ENCODE peak calls at places on chromosomes 5 and 9, in four cellular contexts. W is NT2/D1, Z is pancreas, Q is IMR-90. S is an unnamed sample.

GRCh38 chr5:74040811-74041491 is 415.0 kb downstream of the ARHGEF28 start:
- DNase-seq in W (no peak), Q (no peak), Z (no peak), S (no peak)

GRCh38 chr9:133761641-133762248 is 23.6 kb upstream of the SARDH start:
- DNase-seq in W (no peak), Z (peak; percentile 11), Q (no peak), S (peak; percentile 7)

GRCh38 chr5:151030377-151030776 is 10.0 kb downstream of the GPX3 start:
- DNase-seq in W (no peak), Z (no peak), Q (no peak), S (peak; percentile 75)

GRCh38 chr5:8848997-8849585 is 696.8 kb downstream of the SEMA5A start:
- DNase-seq in Z (no peak), Q (peak; percentile 89), W (no peak), S (no peak)

GRCh38 chr9:90680534-90680933 is 37.9 kb upstream of the DIRAS2 start:
- DNase-seq in Z (no peak), W (no peak), Q (no peak), S (no peak)

GRCh38 chr5:28766565-28767158 is 1728.3 kb upstream of the CDH9 start:
- DNase-seq in Q (peak; percentile 21), W (peak; percentile 13), Z (no peak), S (no peak)

GRCh38 chr5:179553875-179554274 is 3.5 kb downstream of the RUFY1 start:
- DNase-seq in Q (peak; percentile 84), W (no peak), Z (no peak), S (no peak)

GRCh38 chr5:39138892-39139291 is 64.7 kb upstream of the RICTOR start:
- DNase-seq in Z (no peak), Q (peak; percentile 92), W (no peak), S (no peak)

GRCh38 chr5:53200309-53200708 is 90.8 kb upstream of the MOCS2 start:
- DNase-seq in Z (no peak), W (no peak), Q (peak; percentile 4), S (no peak)

GRCh38 chr5:66582499-66582898 is 13.7 kb upstream of the MAST4 start:
- DNase-seq in Q (no peak), W (no peak), Z (no peak), S (no peak)

GRCh38 chr9:68462004-68462775 is 78.5 kb downstream of the TMEM252 start:
- DNase-seq in W (peak; percentile 62), Z (no peak), Q (no peak), S (no peak)

GRCh38 chr9:34684145-34684544 is 6.9 kb downstream of the CCL19 start:
- DNase-seq in Q (no peak), W (no peak), Z (no peak), S (no peak)

GRCh38 chr5:10158886-10159285 is 90.8 kb downstream of the ATPSCKMT start:
- DNase-seq in Q (no peak), W (no peak), Z (no peak), S (no peak)

GRCh38 chr5:177996660-177997318 is 747 bp upstream of the PROP1 start:
- DNase-seq in Z (no peak), Q (no peak), W (no peak), S (no peak)

GRCh38 chr9:135023389-135023788 is 64.1 kb upstream of the OLFM1 start:
- DNase-seq in W (no peak), Z (no peak), Q (no peak), S (no peak)

GRCh38 chr5:8615142-8615858 is 746.4 kb downstream of the MTRR start:
- DNase-seq in W (no peak), Q (peak; percentile 4), Z (no peak), S (no peak)

GRCh38 chr5:71452876-71453275 is 2.6 kb upstream of the BDP1 start:
- DNase-seq in Z (no peak), Q (no peak), W (no peak), S (no peak)

GRCh38 chr5:16726538-16726946 is 109.7 kb upstream of the RETREG1 start:
- DNase-seq in Z (no peak), Q (peak; percentile 28), W (no peak), S (no peak)

GRCh38 chr9:135035781-135036760 is 51.4 kb upstream of the OLFM1 start:
- DNase-seq in W (no peak), Z (no peak), Q (no peak), S (peak; percentile 6)

GRCh38 chr5:148454576-148454975 is 70.8 kb downstream of the FBXO38 start:
- DNase-seq in Q (no peak), W (no peak), Z (no peak), S (no peak)

GRCh38 chr5:154455585-154455984 is 9.8 kb downstream of the SAP30L start:
- DNase-seq in Q (no peak), W (no peak), Z (no peak), S (no peak)

GRCh38 chr5:2744485-2744884 is 7.0 kb downstream of the IRX2 start:
- DNase-seq in Z (no peak), Q (no peak), W (no peak), S (no peak)

GRCh38 chr9:109779711-109780452 is at the start of gene PALM2AKAP2:
- DNase-seq in W (peak; percentile 66), Z (peak; percentile 33), Q (peak; percentile 68), S (peak; percentile 63)

GRCh38 chr9:128913048-128913900 is 7.5 kb upstream of the PHYHD1 start:
- DNase-seq in Z (no peak), Q (no peak), W (no peak), S (no peak)

GRCh38 chr9:128909859-128910258 is 10.9 kb upstream of the PHYHD1 start:
- DNase-seq in Q (no peak), Z (no peak), W (no peak), S (no peak)

GRCh38 chr9:128910906-128911305 is 9.9 kb upstream of the PHYHD1 start:
- DNase-seq in Z (no peak), W (no peak), Q (no peak), S (no peak)

GRCh38 chr9:128912270-128912853 is 8.4 kb upstream of the PHYHD1 start:
- DNase-seq in Q (peak; percentile 94), Z (no peak), W (peak; percentile 83), S (no peak)

GRCh38 chr9:128911529-128912035 is 9.2 kb upstream of the PHYHD1 start:
- DNase-seq in W (peak; percentile 82), Z (peak; percentile 37), Q (peak; percentile 77), S (no peak)
- H3K36me3 ChIP-seq in W (peaks cover 82% of the 10 kb centered on the region), Z (peaks cover 24% of the 10 kb centered on the region), Q (peaks cover 44% of the 10 kb centered on the region), S (no peaks in the 10 kb centered on the region)

DNA sequence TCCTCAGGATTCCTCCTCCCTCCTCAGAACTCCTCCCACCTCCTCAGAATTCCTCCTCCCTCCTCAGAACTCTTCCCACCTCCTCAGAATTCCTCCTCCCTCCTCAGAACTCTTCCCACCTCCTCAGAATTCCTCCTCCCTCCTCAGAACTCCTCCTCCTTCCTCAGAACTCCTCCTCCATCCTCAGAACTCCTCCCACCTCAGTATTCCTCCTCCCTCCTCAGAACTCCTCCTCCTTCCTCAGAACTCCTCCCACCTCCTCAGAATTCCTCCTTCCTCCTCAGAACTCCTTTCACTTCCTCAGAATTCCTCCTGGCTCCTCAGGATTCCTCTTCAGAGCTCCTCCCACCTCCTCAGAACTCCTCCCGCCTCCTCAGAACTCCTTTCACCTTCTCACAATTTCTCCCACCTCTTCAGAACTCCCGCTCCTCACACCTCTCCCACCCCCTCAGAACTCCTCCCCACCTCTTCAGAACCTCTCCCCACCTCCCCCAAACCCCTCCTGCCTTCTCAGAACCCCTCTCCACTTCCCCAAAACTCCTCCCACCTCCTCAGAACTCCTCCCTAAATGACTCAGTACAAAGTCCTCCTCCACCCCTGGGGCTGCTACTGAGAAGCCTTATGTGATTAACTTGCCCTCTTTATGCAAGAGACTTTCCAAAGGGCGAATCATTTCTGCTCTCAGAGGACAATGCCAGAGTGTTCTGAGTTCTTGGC is 23.2 kb downstream of the SLC46A2 start:
- DNase-seq in W (no peak), Q (peak; percentile 88), Z (no peak), S (no peak)
- H3K4me3 ChIP-seq in W (no peak overlapping the region), Q (peak overlapping the region; percentile 27), Z (no peak overlapping the region), S (no peak overlapping the region)

GRCh38 chr9:75201480-75202209 is 113.3 kb downstream of the OSTF1 start:
- DNase-seq in Q (no peak), Z (no peak), W (no peak), S (no peak)
- H3K36me3 ChIP-seq in Q (no peaks in the 10 kb centered on the region), Z (no peaks in the 10 kb centered on the region), W (no peaks in the 10 kb centered on the region), S (no peaks in the 10 kb centered on the region)

GRCh38 chr5:79069488-79070001 is at the start of the genes BHMT2 and DMGDH:
- DNase-seq in Z (peak; percentile 30), W (no peak), Q (peak; percentile 9), S (peak; percentile 21)
- H3K4me3 ChIP-seq in Z (peak within 1 kb of the TSS; percentile 42), W (no peak within 1 kb of the TSS), Q (no peak within 1 kb of the TSS), S (peak within 1 kb of the TSS; percentile 40)

GRCh38 chr9:26670052-26670640 is 222.5 kb downstream of the CAAP1 start:
- DNase-seq in Q (no peak), W (no peak), Z (no peak), S (no peak)
- H3K36me3 ChIP-seq in Q (no peaks in the 10 kb centered on the region), W (no peaks in the 10 kb centered on the region), Z (no peaks in the 10 kb centered on the region), S (no peaks in the 10 kb centered on the region)

GRCh38 chr9:136646827-136647711 is 15.6 kb upstream of the EGFL7 start:
- DNase-seq in Z (peak; percentile 35), Q (no peak), W (no peak), S (no peak)
- H3K4me3 ChIP-seq in Z (no peak overlapping the region), Q (no peak overlapping the region), W (no peak overlapping the region), S (no peak overlapping the region)